ENCODE peak calls at places on chromosomes 7 and 10, in ten cellular contexts. G, L, H, J, S, P, A, N, I and W are unnamed samples. For H3K4me1, the result is how much of the 10 kb centered on the place peaks cover.

GRCh38 chr7:149144996-149145850 is 2.0 kb upstream of the ZNF398 start:
- DNase-seq in S (peak), H (no peak), I (no peak), J (no peak), L (no peak), G (no peak), A (no peak), P (no peak), N (no peak), W (no peak)

GRCh38 chr10:84534168-84534567 is 205.8 kb downstream of the CCSER2 start:
- DNase-seq in J (no peak), H (no peak), A (no peak), N (no peak), I (no peak), L (no peak), S (no peak), P (no peak), G (no peak), W (no peak)

GRCh38 chr7:100887186-100887954 is 2.1 kb downstream of the UFSP1 start:
- DNase-seq in G (peak), A (no peak), L (no peak), I (no peak), N (no peak), J (peak), P (no peak), S (no peak), H (no peak), W (no peak)

GRCh38 chr7:96016735-96017134 is 244.4 kb downstream of the DYNC1I1 start:
- DNase-seq in H (no peak), G (no peak), S (no peak), I (no peak), P (no peak), A (no peak), N (no peak), J (no peak), L (no peak), W (no peak)

GRCh38 chr10:5413012-5413938 is 918 bp downstream of the NET1 start:
- DNase-seq in H (no peak), P (no peak), S (no peak), I (no peak), L (no peak), G (no peak), A (no peak), N (no peak), J (no peak), W (no peak)

GRCh38 chr10:100978121-100978895 is 9.0 kb downstream of the MRPL43 start:
- DNase-seq in L (peak), G (no peak), N (no peak), I (no peak), P (peak), J (no peak), H (no peak), A (no peak), S (no peak), W (no peak)

GRCh38 chr10:98487692-98488091 is 41.0 kb upstream of the HPS1 start:
- DNase-seq in G (no peak), A (no peak), J (no peak), N (no peak), S (no peak), H (no peak), P (no peak), I (no peak), L (no peak), W (no peak)

GRCh38 chr10:87842776-87843497 is 20.4 kb downstream of the KLLN start:
- DNase-seq in S (no peak), J (no peak), L (no peak), A (no peak), N (no peak), P (no peak), I (no peak), H (no peak), G (no peak), W (no peak)

GRCh38 chr7:134362587-134363483 is 46.1 kb upstream of the SLC35B4 start:
- DNase-seq in L (no peak), A (no peak), J (no peak), I (no peak), G (no peak), N (no peak), P (no peak), S (no peak), H (no peak), W (no peak)

GRCh38 chr10:133336131-133337078 is at the start of gene CALY:
- DNase-seq in J (peak), L (no peak), I (no peak), P (no peak), H (no peak), S (no peak), N (no peak), G (peak), A (no peak), W (peak)

GRCh38 chr10:86922553-86922961 is 34.9 kb downstream of the MMRN2 start:
- DNase-seq in J (no peak), P (no peak), G (no peak), N (no peak), L (no peak), I (no peak), H (no peak), S (no peak), A (no peak), W (no peak)

GRCh38 chr7:39609462-39610149 is 13.8 kb upstream of the RALA start:
- DNase-seq in J (peak), H (no peak), S (no peak), L (peak), I (peak), N (peak), P (no peak), A (peak), G (peak), W (peak)

GRCh38 chr7:155962191-155962967 is 150.1 kb upstream of the SHH start:
- DNase-seq in H (peak), G (no peak), I (no peak), A (no peak), S (no peak), J (no peak), P (peak), L (no peak), N (no peak), W (no peak)

GRCh38 chr7:77867208-77867915 is 68.8 kb downstream of the PHTF2 start:
- DNase-seq in J (no peak), N (no peak), H (no peak), P (no peak), A (no peak), G (no peak), L (no peak), I (no peak), S (no peak), W (no peak)

GRCh38 chr10:49186613-49187012 is 1.6 kb downstream of the TMEM273 start:
- DNase-seq in I (no peak), J (no peak), L (no peak), S (no peak), G (no peak), P (no peak), N (no peak), A (no peak), H (no peak), W (no peak)

GRCh38 chr7:94284120-94284519 is 110.6 kb upstream of the COL1A2 start:
- DNase-seq in H (no peak), N (no peak), L (no peak), P (no peak), J (no peak), G (no peak), A (no peak), I (no peak), S (no peak), W (no peak)

GRCh38 chr10:102072867-102073527 is 7.8 kb downstream of the HPS6 start:
- DNase-seq in L (peak), S (peak), G (peak), P (peak), I (peak), H (peak), J (peak), A (peak), N (peak), W (peak)

DNA sequence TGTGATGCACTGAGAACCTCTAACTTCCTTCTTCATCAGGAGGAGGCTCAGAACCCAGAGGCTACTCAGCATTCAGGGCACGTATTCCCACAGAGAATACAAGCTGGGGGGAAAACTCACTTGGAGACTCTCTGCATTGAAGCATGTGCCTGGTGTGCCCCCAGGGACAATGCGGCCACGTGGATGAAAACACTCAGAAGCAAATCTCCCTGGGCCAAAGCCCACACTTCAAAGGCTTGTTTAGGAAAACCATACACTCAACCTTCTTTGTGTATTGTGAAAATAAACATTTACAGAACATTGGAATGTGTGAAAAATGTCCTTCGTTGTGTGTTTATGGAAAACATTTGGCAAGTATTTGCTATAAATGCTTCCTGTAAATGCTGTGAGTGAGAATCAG is 339.6 kb downstream of the ELMO1 start:
- DNase-seq in L (no peak), G (no peak), J (no peak), I (no peak), A (no peak), N (no peak), S (no peak), H (no peak), P (no peak), W (no peak)
- H3K27ac ChIP-seq in L (no peak), G (no peak), J (no peak), I (no peak), A (no peak), N (no peak), S (no peak), H (no peak), P (no peak), W (no peak)

DNA sequence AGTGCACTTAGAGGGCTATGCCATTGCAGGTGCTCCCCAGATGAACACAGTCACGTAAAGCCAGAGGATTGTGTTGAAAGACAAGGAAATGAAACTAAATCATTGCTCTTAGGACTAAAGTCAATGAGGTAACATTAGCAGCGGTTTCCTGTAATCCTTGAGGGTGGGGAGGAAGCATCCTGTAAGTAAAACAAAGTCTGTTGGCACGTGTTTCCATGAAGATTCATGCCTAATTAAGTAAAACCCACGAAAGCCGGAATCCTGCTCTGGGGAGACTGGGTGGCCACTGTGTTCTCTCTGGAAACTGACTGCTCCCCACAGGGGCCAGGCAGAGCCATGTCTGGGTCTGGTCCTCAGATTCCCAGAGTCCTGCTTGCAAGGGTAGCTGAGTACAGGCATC is 18.3 kb downstream of the STEAP1B start:
- DNase-seq in H (no peak), J (no peak), N (no peak), S (no peak), P (no peak), G (no peak), A (peak), I (peak), L (no peak), W (no peak)
- H3K4me1 ChIP-seq in H (under half), J (under half), N (under half), S (under half), P (under half), G (under half), A (under half), I (under half), L (under half), W (under half)

GRCh38 chr7:130946110-130946509 is 212.1 kb upstream of the KLF14 start:
- DNase-seq in A (no peak), I (no peak), G (no peak), N (no peak), P (no peak), L (no peak), J (no peak), S (no peak), H (no peak), W (peak)
- H3K27ac ChIP-seq in A (no peak), I (no peak), G (no peak), N (no peak), P (no peak), L (no peak), J (no peak), S (no peak), H (no peak), W (no peak)

DNA sequence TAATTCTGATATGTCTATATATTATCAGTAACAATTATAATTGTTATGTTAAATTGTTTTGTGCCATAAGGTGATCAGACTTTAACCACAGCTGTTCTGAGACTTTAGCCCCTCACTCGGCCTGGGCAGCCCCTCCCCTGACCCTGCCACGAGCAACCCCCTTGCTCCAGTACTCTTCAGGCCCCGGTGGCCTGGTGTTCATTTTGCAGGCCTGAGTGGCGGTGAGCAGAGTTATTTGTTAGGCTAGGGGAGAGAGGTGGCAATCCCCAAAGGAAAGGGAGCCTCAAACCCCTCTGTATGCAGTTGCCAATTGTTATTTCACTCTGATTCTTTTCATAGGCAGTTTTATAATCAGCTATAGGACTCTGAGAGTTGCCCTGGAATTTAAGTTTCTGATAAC is 22.9 kb upstream of the CREB3L2 start:
- DNase-seq in G (no peak), P (no peak), J (no peak), I (no peak), A (no peak), L (no peak), N (no peak), S (no peak), H (no peak), W (no peak)
- H3K4me1 ChIP-seq in G (under half), P (under half), J (under half), I (under half), A (under half), L (under half), N (under half), S (under half), H (under half), W (under half)

GRCh38 chr7:130008941-130009847 is 42.0 kb downstream of the ZC3HC1 start:
- DNase-seq in L (no peak), I (no peak), N (no peak), A (no peak), S (peak), P (no peak), H (no peak), J (peak), G (no peak), W (no peak)
- H3K27ac ChIP-seq in L (peak), I (no peak), N (no peak), A (no peak), S (peak), P (peak), H (no peak), J (peak), G (no peak), W (no peak)

DNA sequence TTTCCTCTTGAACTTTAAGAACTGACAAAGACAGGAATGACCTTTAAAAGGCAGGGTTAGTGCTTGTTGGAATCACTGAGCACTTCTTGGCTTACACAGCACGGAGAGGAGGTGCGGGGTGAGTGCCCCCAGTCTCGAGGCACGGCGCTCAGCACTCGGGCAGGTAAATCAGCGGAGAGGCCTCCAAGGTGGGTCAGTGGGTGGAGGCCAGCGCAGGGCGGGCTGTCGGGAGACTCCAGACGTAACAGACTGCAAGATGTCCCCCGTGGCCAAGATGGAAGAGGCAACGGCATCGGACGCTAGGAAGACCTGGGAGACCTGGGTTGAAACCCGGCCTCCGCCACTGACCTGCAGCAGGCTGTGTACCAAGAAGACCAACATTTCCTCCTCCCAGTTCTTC is 149.4 kb downstream of the MAD1L1 start:
- DNase-seq in N (no peak), S (no peak), H (no peak), P (no peak), A (no peak), I (no peak), L (no peak), G (no peak), J (no peak), W (no peak)
- H3K4me1 ChIP-seq in N (under half), S (under half), H (under half), P (under half), A (under half), I (under half), L (under half), G (under half), J (under half), W (under half)

GRCh38 chr10:124602646-124603365 is 141.2 kb downstream of the LHPP start:
- DNase-seq in H (no peak), P (no peak), S (no peak), L (peak), A (no peak), I (no peak), N (no peak), J (no peak), G (no peak), W (peak)
- H3K27ac ChIP-seq in H (no peak), P (no peak), S (no peak), L (no peak), A (no peak), I (no peak), N (no peak), J (no peak), G (no peak), W (no peak)

GRCh38 chr10:470339-471003 is 219.0 kb downstream of the DIP2C start:
- DNase-seq in G (no peak), I (no peak), N (no peak), A (no peak), L (peak), H (no peak), P (no peak), J (no peak), S (peak), W (no peak)

GRCh38 chr10:474406-474805 is 215.1 kb downstream of the DIP2C start:
- DNase-seq in H (no peak), G (no peak), A (no peak), P (no peak), N (no peak), I (no peak), J (no peak), S (no peak), L (peak), W (no peak)

GRCh38 chr10:469947-470338 is 219.5 kb downstream of the DIP2C start:
- DNase-seq in P (no peak), I (no peak), A (no peak), L (no peak), N (no peak), J (no peak), H (no peak), S (no peak), G (no peak), W (no peak)

GRCh38 chr10:474946-475345 is 214.5 kb downstream of the DIP2C start:
- DNase-seq in G (no peak), L (peak), J (no peak), H (peak), P (no peak), A (no peak), S (no peak), N (no peak), I (no peak), W (no peak)

DNA sequence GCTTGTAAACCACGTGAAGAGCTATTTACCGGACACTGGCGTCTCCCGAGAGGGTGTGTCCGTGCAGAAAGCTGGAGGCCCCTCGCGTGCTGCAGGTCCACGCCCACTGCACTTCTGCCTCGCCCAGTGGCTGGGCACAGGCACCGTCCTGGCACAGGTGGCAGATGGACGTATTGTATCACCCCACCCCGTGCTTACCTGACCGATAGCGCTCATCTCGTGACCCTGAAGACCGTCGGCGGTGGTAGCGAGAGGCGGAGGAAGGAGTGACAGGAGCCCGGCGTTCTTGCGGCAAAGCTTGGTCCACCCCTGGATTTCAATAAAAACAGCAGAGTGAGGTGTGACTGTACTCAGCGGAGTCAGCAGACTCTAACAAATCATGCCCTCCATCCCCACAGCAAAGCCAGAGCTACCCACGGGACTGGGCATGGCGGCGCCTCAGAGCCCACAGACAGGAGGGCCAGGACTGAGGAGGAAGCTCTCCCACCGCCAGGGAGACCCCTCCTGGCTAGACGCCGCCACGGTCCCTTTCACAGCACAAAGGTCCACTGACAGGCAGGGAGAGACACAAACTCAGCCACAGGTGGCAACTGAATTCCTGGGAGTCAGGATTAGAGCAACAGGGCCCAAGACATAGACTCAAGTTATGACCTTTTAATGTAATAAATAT is 217.1 kb downstream of the DIP2C start:
- DNase-seq in N (no peak), P (no peak), L (peak), S (no peak), J (no peak), H (no peak), A (no peak), I (no peak), G (no peak), W (no peak)
- H3K4me1 ChIP-seq in N (under half), P (under half), L (under half), S (under half), J (under half), H (under half), A (under half), I (under half), G (under half), W (under half)